ENCODE peak calls at places on chromosomes 6 and 20, in seven cellular contexts. One of them, this sample, is unnamed.

GRCh38 chr6:40763001-40763400 is 175.8 kb upstream of the LRFN2 start:
- DNase-seq in hepatocyte: peak
- DNase-seq in brain microvascular endothelial cell: no peak
- DNase-seq in left ventricle myocardium inferior: peak
- DNase-seq in A549: no peak
- DNase-seq in caudate nucleus: no peak
- DNase-seq in dorsolateral prefrontal cortex: no peak
- DNase-seq in this sample: no peak

GRCh38 chr6:122869437-122870024 is 80.5 kb downstream of the SMPDL3A start:
- DNase-seq in hepatocyte: peak
- DNase-seq in brain microvascular endothelial cell: peak
- DNase-seq in left ventricle myocardium inferior: no peak
- DNase-seq in A549: peak
- DNase-seq in caudate nucleus: no peak
- DNase-seq in dorsolateral prefrontal cortex: peak
- DNase-seq in this sample: no peak

GRCh38 chr6:3068329-3069223 is at the start of gene RIPK1:
- DNase-seq in hepatocyte: peak
- DNase-seq in brain microvascular endothelial cell: peak
- DNase-seq in left ventricle myocardium inferior: peak
- DNase-seq in A549: peak
- DNase-seq in caudate nucleus: peak
- DNase-seq in dorsolateral prefrontal cortex: peak
- DNase-seq in this sample: peak

GRCh38 chr6:40160826-40161225 is 226.6 kb upstream of the MOCS1 start:
- DNase-seq in hepatocyte: peak
- DNase-seq in brain microvascular endothelial cell: no peak
- DNase-seq in left ventricle myocardium inferior: no peak
- DNase-seq in A549: no peak
- DNase-seq in caudate nucleus: no peak
- DNase-seq in dorsolateral prefrontal cortex: no peak
- DNase-seq in this sample: no peak

GRCh38 chr6:141103246-141103645 is 1029.5 kb upstream of the GJE1 start:
- DNase-seq in hepatocyte: no peak
- DNase-seq in brain microvascular endothelial cell: no peak
- DNase-seq in left ventricle myocardium inferior: no peak
- DNase-seq in A549: no peak
- DNase-seq in caudate nucleus: no peak
- DNase-seq in dorsolateral prefrontal cortex: no peak
- DNase-seq in this sample: no peak

GRCh38 chr20:11716239-11716944 is 201.3 kb upstream of the BTBD3 start:
- DNase-seq in hepatocyte: peak
- DNase-seq in brain microvascular endothelial cell: peak
- DNase-seq in left ventricle myocardium inferior: no peak
- DNase-seq in A549: peak
- DNase-seq in caudate nucleus: no peak
- DNase-seq in dorsolateral prefrontal cortex: no peak
- DNase-seq in this sample: no peak

GRCh38 chr6:111551521-111552231 is 54.0 kb downstream of the TRAF3IP2 start:
- DNase-seq in hepatocyte: peak
- DNase-seq in brain microvascular endothelial cell: no peak
- DNase-seq in left ventricle myocardium inferior: no peak
- DNase-seq in A549: no peak
- DNase-seq in caudate nucleus: no peak
- DNase-seq in dorsolateral prefrontal cortex: no peak
- DNase-seq in this sample: no peak

GRCh38 chr20:43752561-43753301 is 25.9 kb upstream of the GTSF1L start:
- DNase-seq in hepatocyte: no peak
- DNase-seq in brain microvascular endothelial cell: peak
- DNase-seq in left ventricle myocardium inferior: no peak
- DNase-seq in A549: no peak
- DNase-seq in caudate nucleus: no peak
- DNase-seq in dorsolateral prefrontal cortex: no peak
- DNase-seq in this sample: no peak

GRCh38 chr6:121857551-121857950 is 422.1 kb downstream of the GJA1 start:
- DNase-seq in hepatocyte: no peak
- DNase-seq in brain microvascular endothelial cell: peak
- DNase-seq in left ventricle myocardium inferior: no peak
- DNase-seq in A549: no peak
- DNase-seq in caudate nucleus: no peak
- DNase-seq in dorsolateral prefrontal cortex: no peak
- DNase-seq in this sample: no peak

GRCh38 chr6:134427721-134428120 is 109.8 kb upstream of the SGK1 start:
- DNase-seq in hepatocyte: no peak
- DNase-seq in brain microvascular endothelial cell: peak
- DNase-seq in left ventricle myocardium inferior: no peak
- DNase-seq in A549: no peak
- DNase-seq in caudate nucleus: no peak
- DNase-seq in dorsolateral prefrontal cortex: no peak
- DNase-seq in this sample: no peak

GRCh38 chr6:148837941-148838340 is 91.1 kb downstream of the UST start:
- DNase-seq in hepatocyte: no peak
- DNase-seq in brain microvascular endothelial cell: no peak
- DNase-seq in left ventricle myocardium inferior: no peak
- DNase-seq in A549: no peak
- DNase-seq in caudate nucleus: no peak
- DNase-seq in dorsolateral prefrontal cortex: no peak
- DNase-seq in this sample: no peak

GRCh38 chr6:168138436-168138835 is 59.4 kb upstream of the FRMD1 start:
- DNase-seq in hepatocyte: no peak
- DNase-seq in brain microvascular endothelial cell: no peak
- DNase-seq in left ventricle myocardium inferior: no peak
- DNase-seq in A549: no peak
- DNase-seq in caudate nucleus: no peak
- DNase-seq in dorsolateral prefrontal cortex: no peak
- DNase-seq in this sample: no peak

GRCh38 chr6:28643017-28643740 is 117.5 kb downstream of the GPX5 start:
- DNase-seq in hepatocyte: peak
- DNase-seq in brain microvascular endothelial cell: peak
- DNase-seq in left ventricle myocardium inferior: no peak
- DNase-seq in A549: peak
- DNase-seq in caudate nucleus: no peak
- DNase-seq in dorsolateral prefrontal cortex: no peak
- DNase-seq in this sample: no peak

GRCh38 chr6:33298773-33299236 is at the start of gene RGL2:
- DNase-seq in hepatocyte: peak
- DNase-seq in brain microvascular endothelial cell: no peak
- DNase-seq in left ventricle myocardium inferior: peak
- DNase-seq in A549: peak
- DNase-seq in caudate nucleus: peak
- DNase-seq in dorsolateral prefrontal cortex: peak
- DNase-seq in this sample: no peak

GRCh38 chr6:18115356-18115755 is 7.1 kb downstream of the NHLRC1 start:
- DNase-seq in hepatocyte: no peak
- DNase-seq in brain microvascular endothelial cell: no peak
- DNase-seq in left ventricle myocardium inferior: no peak
- DNase-seq in A549: no peak
- DNase-seq in caudate nucleus: no peak
- DNase-seq in dorsolateral prefrontal cortex: no peak
- DNase-seq in this sample: no peak

GRCh38 chr20:1830240-1830639 is 65.0 kb upstream of the SIRPA start:
- DNase-seq in hepatocyte: peak
- DNase-seq in brain microvascular endothelial cell: peak
- DNase-seq in left ventricle myocardium inferior: peak
- DNase-seq in A549: peak
- DNase-seq in caudate nucleus: peak
- DNase-seq in dorsolateral prefrontal cortex: peak
- DNase-seq in this sample: peak

GRCh38 chr20:6501061-6501460 is 266.4 kb upstream of the BMP2 start:
- DNase-seq in hepatocyte: no peak
- DNase-seq in brain microvascular endothelial cell: peak
- DNase-seq in left ventricle myocardium inferior: no peak
- DNase-seq in A549: peak
- DNase-seq in caudate nucleus: no peak
- DNase-seq in dorsolateral prefrontal cortex: no peak
- DNase-seq in this sample: no peak

GRCh38 chr6:131995924-131996323 is 44.8 kb upstream of the CCN2 start:
- DNase-seq in hepatocyte: no peak
- DNase-seq in brain microvascular endothelial cell: peak
- DNase-seq in left ventricle myocardium inferior: no peak
- DNase-seq in A549: peak
- DNase-seq in caudate nucleus: no peak
- DNase-seq in dorsolateral prefrontal cortex: no peak
- DNase-seq in this sample: no peak

GRCh38 chr6:166024252-166024651 is 143.4 kb downstream of the TBXT start:
- DNase-seq in hepatocyte: no peak
- DNase-seq in brain microvascular endothelial cell: no peak
- DNase-seq in left ventricle myocardium inferior: no peak
- DNase-seq in A549: no peak
- DNase-seq in caudate nucleus: no peak
- DNase-seq in dorsolateral prefrontal cortex: no peak
- DNase-seq in this sample: no peak

GRCh38 chr6:51019785-51020184 is 201.1 kb downstream of the TFAP2B start:
- DNase-seq in hepatocyte: no peak
- DNase-seq in brain microvascular endothelial cell: no peak
- DNase-seq in left ventricle myocardium inferior: no peak
- DNase-seq in A549: no peak
- DNase-seq in caudate nucleus: no peak
- DNase-seq in dorsolateral prefrontal cortex: no peak
- DNase-seq in this sample: no peak

GRCh38 chr6:17606606-17607005 is 6.5 kb downstream of the FAM8A1 start:
- DNase-seq in hepatocyte: no peak
- DNase-seq in brain microvascular endothelial cell: no peak
- DNase-seq in left ventricle myocardium inferior: no peak
- DNase-seq in A549: no peak
- DNase-seq in caudate nucleus: no peak
- DNase-seq in dorsolateral prefrontal cortex: no peak
- DNase-seq in this sample: no peak

GRCh38 chr6:129849456-129849855 is 11.7 kb downstream of the TMEM244 start:
- DNase-seq in hepatocyte: no peak
- DNase-seq in brain microvascular endothelial cell: peak
- DNase-seq in left ventricle myocardium inferior: no peak
- DNase-seq in A549: peak
- DNase-seq in caudate nucleus: no peak
- DNase-seq in dorsolateral prefrontal cortex: no peak
- DNase-seq in this sample: no peak

GRCh38 chr20:6588296-6588695 is 179.2 kb upstream of the BMP2 start:
- DNase-seq in hepatocyte: no peak
- DNase-seq in brain microvascular endothelial cell: peak
- DNase-seq in left ventricle myocardium inferior: no peak
- DNase-seq in A549: no peak
- DNase-seq in caudate nucleus: no peak
- DNase-seq in dorsolateral prefrontal cortex: no peak
- DNase-seq in this sample: no peak

DNA sequence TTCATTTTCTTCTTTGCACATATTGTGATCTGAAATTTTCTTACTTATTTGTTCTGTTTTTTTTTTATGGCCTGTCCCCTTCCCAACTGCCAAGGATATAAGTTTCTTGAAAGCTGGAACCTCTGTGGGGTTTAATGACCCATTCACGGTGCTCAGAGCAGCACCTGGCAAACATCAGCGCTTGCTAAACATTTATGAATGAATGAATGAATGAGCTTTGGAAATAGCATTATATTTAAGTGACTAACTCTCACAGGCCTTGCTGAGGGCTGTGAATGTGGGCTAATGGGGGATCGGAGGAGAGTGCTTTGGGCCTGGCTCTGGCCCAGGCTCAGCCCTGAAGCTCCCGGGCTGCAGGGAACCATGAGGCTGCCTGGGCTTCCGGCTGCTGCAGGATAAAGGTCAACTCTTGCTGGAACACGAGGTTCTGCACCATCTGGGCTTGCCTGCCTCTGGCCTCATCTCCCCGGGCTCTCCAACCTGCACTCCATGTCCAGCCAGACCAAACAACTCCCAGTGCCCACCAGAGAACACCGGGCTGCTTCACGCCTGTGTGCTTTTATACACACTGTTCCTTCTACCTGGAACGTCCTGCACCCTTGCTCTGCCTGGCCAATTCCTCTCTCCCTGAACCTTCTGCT is 14.6 kb upstream of the ARMC12 start:
- DNase-seq in hepatocyte: no peak
- DNase-seq in brain microvascular endothelial cell: no peak
- DNase-seq in left ventricle myocardium inferior: peak
- DNase-seq in A549: no peak
- DNase-seq in caudate nucleus: no peak
- DNase-seq in dorsolateral prefrontal cortex: no peak
- DNase-seq in this sample: no peak
- H3K27ac ChIP-seq in hepatocyte: no peak
- H3K27ac ChIP-seq in brain microvascular endothelial cell: no peak
- H3K27ac ChIP-seq in left ventricle myocardium inferior: peak
- H3K27ac ChIP-seq in A549: no peak
- H3K27ac ChIP-seq in caudate nucleus: peak
- H3K27ac ChIP-seq in dorsolateral prefrontal cortex: peak
- H3K27ac ChIP-seq in this sample: no peak

GRCh38 chr20:53871541-53871940 is 198.9 kb downstream of the BCAS1 start:
- DNase-seq in hepatocyte: no peak
- DNase-seq in brain microvascular endothelial cell: no peak
- DNase-seq in left ventricle myocardium inferior: no peak
- DNase-seq in A549: no peak
- DNase-seq in caudate nucleus: no peak
- DNase-seq in dorsolateral prefrontal cortex: no peak
- DNase-seq in this sample: no peak
- H3K27ac ChIP-seq in hepatocyte: peak
- H3K27ac ChIP-seq in brain microvascular endothelial cell: no peak
- H3K27ac ChIP-seq in left ventricle myocardium inferior: no peak
- H3K27ac ChIP-seq in A549: peak
- H3K27ac ChIP-seq in caudate nucleus: no peak
- H3K27ac ChIP-seq in dorsolateral prefrontal cortex: no peak
- H3K27ac ChIP-seq in this sample: no peak

GRCh38 chr20:45909817-45910669 is 1.9 kb downstream of the PLTP start:
- DNase-seq in hepatocyte: no peak
- DNase-seq in brain microvascular endothelial cell: no peak
- DNase-seq in left ventricle myocardium inferior: no peak
- DNase-seq in A549: no peak
- DNase-seq in caudate nucleus: no peak
- DNase-seq in dorsolateral prefrontal cortex: no peak
- DNase-seq in this sample: no peak
- H3K27ac ChIP-seq in hepatocyte: peak
- H3K27ac ChIP-seq in brain microvascular endothelial cell: no peak
- H3K27ac ChIP-seq in left ventricle myocardium inferior: peak
- H3K27ac ChIP-seq in A549: peak
- H3K27ac ChIP-seq in caudate nucleus: peak
- H3K27ac ChIP-seq in dorsolateral prefrontal cortex: no peak
- H3K27ac ChIP-seq in this sample: no peak

DNA sequence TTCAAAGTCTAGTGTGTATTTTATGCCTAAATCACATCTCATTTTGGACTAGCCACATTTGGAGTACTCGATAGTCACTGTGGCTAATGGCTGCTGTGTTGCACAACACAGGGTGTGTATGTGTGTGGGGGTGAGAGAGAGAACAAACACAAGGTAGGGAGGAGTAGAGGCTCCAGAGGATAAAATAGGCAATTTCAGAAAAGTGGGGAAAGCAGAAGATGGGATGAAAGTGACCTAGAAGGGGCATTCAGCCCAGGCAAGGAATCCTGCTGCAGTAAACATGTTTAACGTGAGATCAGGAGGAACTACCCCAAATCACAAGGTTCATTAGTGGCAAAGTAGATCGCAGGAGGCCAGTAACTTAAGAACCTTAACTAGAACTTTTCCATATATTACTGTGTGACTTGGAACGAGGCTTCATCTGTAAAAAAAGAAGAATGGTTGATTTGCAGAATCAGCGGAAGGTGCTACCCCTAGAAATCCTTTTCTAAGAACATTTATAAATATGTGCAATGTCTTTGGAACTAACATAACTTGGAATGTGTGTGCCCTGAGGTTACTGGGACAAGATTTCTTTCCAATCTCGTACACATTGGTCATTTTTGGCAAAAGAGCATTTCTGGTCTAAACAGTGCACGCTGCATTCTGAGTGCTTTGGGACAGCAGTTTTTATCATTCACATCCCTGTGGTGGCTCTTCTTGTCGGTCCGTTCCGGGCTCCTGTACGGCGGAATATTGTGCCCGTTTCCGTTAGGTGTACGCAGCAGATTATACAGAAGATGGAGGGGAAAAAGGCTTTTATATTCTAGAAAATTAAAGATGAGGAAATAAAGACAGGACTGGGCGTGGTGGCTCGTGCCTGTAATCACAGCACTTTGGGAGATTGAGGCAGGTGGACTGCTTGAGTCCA is 2.6 kb downstream of the DUSP22 start:
- DNase-seq in hepatocyte: no peak
- DNase-seq in brain microvascular endothelial cell: no peak
- DNase-seq in left ventricle myocardium inferior: no peak
- DNase-seq in A549: no peak
- DNase-seq in caudate nucleus: no peak
- DNase-seq in dorsolateral prefrontal cortex: no peak
- DNase-seq in this sample: no peak
- H3K27ac ChIP-seq in hepatocyte: no peak
- H3K27ac ChIP-seq in brain microvascular endothelial cell: no peak
- H3K27ac ChIP-seq in left ventricle myocardium inferior: no peak
- H3K27ac ChIP-seq in A549: no peak
- H3K27ac ChIP-seq in caudate nucleus: no peak
- H3K27ac ChIP-seq in dorsolateral prefrontal cortex: no peak
- H3K27ac ChIP-seq in this sample: no peak